ENCODE peak calls at places on chromosomes 16 and 17, in five cellular contexts. R, H, L, X and J are unnamed samples.

GRCh38 chr17:284676-285355 is 67.8 kb downstream of the RPH3AL start:
- DNase-seq in R (no peak), H (peak; percentile 57), L (no peak), X (no peak), J (no peak)

GRCh38 chr17:7240375-7240774 is 1.1 kb upstream of the PHF23 start:
- DNase-seq in R (no peak), H (no peak), L (peak; percentile 26), X (no peak), J (no peak)

GRCh38 chr17:8122923-8123694 is 797 bp downstream of the HES7 start:
- DNase-seq in R (peak; percentile 59), H (no peak), L (no peak), X (no peak), J (no peak)

GRCh38 chr16:57620316-57621231 is 7.9 kb upstream of the ADGRG1 start:
- DNase-seq in R (no peak), H (peak; percentile 49), L (peak; percentile 74), X (no peak), J (no peak)

GRCh38 chr16:50821586-50821985 is 79.7 kb downstream of the CYLD start:
- DNase-seq in R (no peak), H (no peak), L (no peak), X (no peak), J (no peak)

GRCh38 chr17:6498798-6499540 is 54.7 kb downstream of the PIMREG start:
- DNase-seq in R (no peak), H (peak; percentile 44), L (no peak), X (no peak), J (no peak)

GRCh38 chr17:32879143-32879542 is 2.2 kb upstream of the MYO1D start:
- DNase-seq in R (no peak), H (no peak), L (no peak), X (no peak), J (no peak)

GRCh38 chr17:45792995-45793755 is 9.1 kb downstream of the CRHR1 start:
- DNase-seq in R (no peak), H (no peak), L (no peak), X (no peak), J (no peak)

GRCh38 chr17:77286641-77287431 is 146.1 kb downstream of the SEC14L1 start:
- DNase-seq in R (no peak), H (peak; percentile 87), L (peak; percentile 82), X (no peak), J (no peak)

GRCh38 chr16:85610446-85611204 is 2.5 kb upstream of the GSE1 start:
- DNase-seq in R (peak; percentile 95), H (peak; percentile 96), L (peak; percentile 93), X (peak; percentile 91), J (peak; percentile 19)

GRCh38 chr17:80781188-80781577 is 210.5 kb upstream of the CHMP6 start:
- DNase-seq in R (no peak), H (peak; percentile 63), L (no peak), X (no peak), J (no peak)

GRCh38 chr17:17140590-17140980 is 65.5 kb downstream of the PLD6 start:
- DNase-seq in R (no peak), H (no peak), L (no peak), X (no peak), J (peak; percentile 8)

GRCh38 chr16:87680272-87680644 is 78.0 kb downstream of the JPH3 start:
- DNase-seq in R (no peak), H (no peak), L (no peak), X (no peak), J (no peak)

GRCh38 chr17:83109793-83110645 is 30.6 kb downstream of the METRNL start:
- DNase-seq in R (no peak), H (peak; percentile 96), L (peak; percentile 92), X (peak; percentile 97), J (peak; percentile 65)

GRCh38 chr17:6752068-6752909 is 3.6 kb upstream of the XAF1 start:
- DNase-seq in R (no peak), H (peak; percentile 80), L (peak; percentile 72), X (peak; percentile 81), J (peak; percentile 100)

GRCh38 chr17:7330099-7331015 is 1.2 kb upstream of the NEURL4 start:
- DNase-seq in R (peak; percentile 92), H (peak; percentile 93), L (peak; percentile 79), X (peak; percentile 79), J (no peak)

GRCh38 chr16:9256196-9256595 is 164.8 kb downstream of the HAPSTR1 start:
- DNase-seq in R (peak; percentile 68), H (no peak), L (peak; percentile 56), X (no peak), J (no peak)

GRCh38 chr16:64132686-64133085 is 989.2 kb downstream of the CDH11 start:
- DNase-seq in R (no peak), H (no peak), L (no peak), X (no peak), J (no peak)

GRCh38 chr17:40301315-40301714 is 7.7 kb upstream of the RARA start:
- DNase-seq in R (no peak), H (no peak), L (no peak), X (no peak), J (no peak)
- TF ChIP-seq CTCF in R (peak; percentile 31), H (no peak), L (peak; percentile 11), X (no peak), J (peak; percentile 9)

GRCh38 chr17:1853698-1854097 is 23.9 kb downstream of the RPA1 start:
- DNase-seq in R (no peak), H (no peak), L (no peak), X (no peak), J (no peak)

GRCh38 chr17:1847191-1847590 is 17.4 kb downstream of the RPA1 start:
- DNase-seq in R (no peak), H (no peak), L (no peak), X (no peak), J (no peak)

DNA sequence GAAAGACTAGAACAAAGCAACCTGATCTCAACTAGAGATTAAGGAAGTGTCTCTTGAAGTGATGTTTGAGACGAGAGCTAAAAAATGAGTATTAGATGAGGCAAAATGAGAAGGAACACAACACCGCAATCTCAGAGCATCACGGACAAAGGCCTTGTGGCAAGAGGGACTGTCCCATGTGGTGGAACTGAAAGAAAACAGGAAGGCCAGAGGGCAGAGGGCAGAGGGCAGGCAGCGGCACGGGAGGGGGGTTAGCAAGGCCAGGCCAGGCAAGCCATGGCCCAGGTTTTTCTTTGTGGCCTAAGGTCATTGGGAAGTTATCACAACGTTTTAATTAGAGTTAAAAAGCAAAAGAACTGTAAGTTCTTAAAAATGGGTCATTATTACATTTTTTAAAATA is 22.5 kb downstream of the RPA1 start:
- DNase-seq in R (no peak), H (no peak), L (no peak), X (no peak), J (no peak)
- H3K36me3 ChIP-seq in R (peaks cover 8% of the 10 kb centered on the region), H (peaks cover 12% of the 10 kb centered on the region), L (no peaks in the 10 kb centered on the region), X (peaks cover 82% of the 10 kb centered on the region), J (peaks cover 3% of the 10 kb centered on the region)

DNA sequence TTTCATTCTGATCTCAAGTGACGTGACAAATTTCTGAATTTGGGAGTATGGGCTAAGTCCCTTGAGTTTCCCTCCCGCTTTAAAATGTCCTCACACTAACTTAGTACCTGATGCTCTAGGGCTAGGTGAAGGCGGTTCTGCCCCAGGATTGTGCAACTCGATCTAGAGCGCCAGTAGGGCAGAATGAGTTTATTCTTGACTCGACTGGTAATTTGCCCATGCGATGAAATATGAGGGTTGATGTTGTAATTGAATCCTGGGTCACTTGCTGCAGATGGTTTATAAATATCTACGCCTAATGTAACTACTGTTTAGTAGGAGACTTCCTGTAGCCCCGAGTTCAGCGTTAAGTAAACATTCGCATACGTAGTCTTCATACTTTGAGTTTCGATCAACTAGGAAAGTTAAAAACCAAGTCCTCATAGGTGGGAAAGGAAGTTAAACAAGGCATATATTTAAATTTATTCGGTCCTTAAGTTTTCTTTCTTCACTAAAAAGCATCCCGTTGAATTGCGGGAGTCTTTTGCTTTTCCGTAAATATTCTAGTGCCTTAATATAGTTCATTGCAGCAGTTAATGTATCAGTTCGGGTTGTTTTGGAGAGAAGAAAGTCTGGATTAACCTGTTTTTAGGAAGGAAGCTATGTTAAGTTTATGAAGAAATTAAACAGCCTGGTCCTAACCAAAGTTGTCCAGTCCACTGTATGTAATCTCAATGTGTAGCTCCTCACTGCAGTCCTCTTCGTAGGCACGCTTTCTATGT is 1.6 kb downstream of the CTCF start:
- DNase-seq in R (peak; percentile 36), H (peak; percentile 86), L (peak; percentile 78), X (peak; percentile 67), J (no peak)
- H3K4me3 ChIP-seq in R (peak overlapping the region; percentile 82), H (peak overlapping the region; percentile 79), L (peak overlapping the region; percentile 87), X (peak overlapping the region; percentile 95), J (peak overlapping the region; percentile 65)

GRCh38 chr17:79324219-79324618 is 249.6 kb downstream of the ENGASE start:
- DNase-seq in R (no peak), H (no peak), L (no peak), X (no peak), J (no peak)

GRCh38 chr17:79323556-79323955 is 248.9 kb downstream of the ENGASE start:
- DNase-seq in R (no peak), H (no peak), L (no peak), X (no peak), J (no peak)

GRCh38 chr17:79320331-79320730 is 245.7 kb downstream of the ENGASE start:
- DNase-seq in R (no peak), H (no peak), L (no peak), X (no peak), J (no peak)

GRCh38 chr17:79325707-79326106 is 251.1 kb downstream of the ENGASE start:
- DNase-seq in R (peak; percentile 82), H (no peak), L (no peak), X (no peak), J (no peak)

DNA sequence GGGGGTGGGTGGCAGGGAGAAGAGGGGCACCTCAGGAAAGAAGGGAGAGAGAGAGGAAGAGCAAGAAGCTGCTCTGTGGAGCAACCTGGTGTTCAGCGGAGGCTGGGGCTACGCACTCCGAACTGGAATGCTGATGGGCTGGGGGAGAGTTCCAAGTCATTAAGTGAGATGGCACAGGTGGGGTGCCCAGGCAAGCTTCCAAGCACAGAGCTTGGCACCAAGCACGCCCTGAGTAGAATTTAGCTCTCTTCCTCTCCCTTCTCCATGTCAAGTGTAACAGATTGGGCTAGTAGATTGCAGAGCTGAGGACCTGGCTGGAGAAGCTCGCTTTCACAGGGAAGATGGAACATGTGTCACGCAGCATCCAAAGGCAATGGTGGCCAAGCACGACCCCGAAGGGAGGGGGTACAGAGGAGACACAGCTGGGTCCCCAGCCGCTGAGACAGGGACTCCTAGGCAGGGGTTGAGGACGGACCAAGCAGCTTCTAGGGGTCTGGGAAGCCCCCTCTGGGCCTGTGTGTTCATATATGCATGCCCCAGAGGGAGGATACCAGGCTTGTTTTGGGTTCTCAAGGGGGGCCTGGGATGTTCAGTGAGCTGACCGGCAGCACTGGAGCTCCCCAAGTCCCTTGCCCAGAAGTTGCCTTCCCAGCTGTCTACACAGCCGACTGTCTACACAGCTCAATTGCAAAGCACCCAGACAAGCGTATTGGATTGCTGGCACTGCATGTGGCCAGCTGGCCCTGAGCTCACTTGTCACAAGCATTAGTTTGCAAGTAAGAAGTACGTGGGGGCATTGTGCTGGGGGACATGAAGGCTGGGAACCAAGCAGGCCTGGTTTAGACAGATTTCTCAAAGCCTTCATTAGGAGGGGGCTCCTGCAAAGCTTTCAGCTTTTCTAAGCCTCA is 247.8 kb downstream of the ENGASE start:
- DNase-seq in R (no peak), H (no peak), L (no peak), X (no peak), J (no peak)
- TF ChIP-seq CTCF in R (no peak), H (no peak), L (no peak), X (no peak), J (no peak)

GRCh38 chr17:4101127-4101798 is 41.6 kb downstream of the ZZEF1 start:
- DNase-seq in R (no peak), H (no peak), L (peak; percentile 10), X (no peak), J (peak; percentile 5)
- H3K36me3 ChIP-seq in R (no peaks in the 10 kb centered on the region), H (peaks cover 15% of the 10 kb centered on the region), L (peaks cover 5% of the 10 kb centered on the region), X (peaks cover 91% of the 10 kb centered on the region), J (peaks cover 9% of the 10 kb centered on the region)